ENCODE peak calls at places on chromosomes 1 and 21, in seven cellular contexts. One of them, this sample, is unnamed.

GRCh38 chr1:11704226-11704619 is 12.7 kb downstream of the DRAXIN start:
- DNase-seq in HCT116: no peak
- DNase-seq in CD4-positive, CD25-positive, alpha-beta regulatory T cell: no peak
- DNase-seq in WERI-Rb-1: no peak
- DNase-seq in cardiac muscle cell: no peak
- DNase-seq in right lobe of liver: no peak
- DNase-seq in neural progenitor cell: peak; percentile 84
- DNase-seq in this sample: no peak

GRCh38 chr1:10380594-10381275 is 18.1 kb upstream of the PGD start:
- DNase-seq in WERI-Rb-1: no peak
- DNase-seq in HCT116: no peak
- DNase-seq in neural progenitor cell: no peak
- DNase-seq in cardiac muscle cell: peak; percentile 76
- DNase-seq in right lobe of liver: no peak
- DNase-seq in CD4-positive, CD25-positive, alpha-beta regulatory T cell: no peak
- DNase-seq in this sample: no peak

GRCh38 chr1:88327391-88328267 is 356.4 kb upstream of the PKN2 start:
- DNase-seq in HCT116: peak; percentile 76
- DNase-seq in CD4-positive, CD25-positive, alpha-beta regulatory T cell: no peak
- DNase-seq in neural progenitor cell: no peak
- DNase-seq in WERI-Rb-1: no peak
- DNase-seq in right lobe of liver: no peak
- DNase-seq in cardiac muscle cell: peak; percentile 82
- DNase-seq in this sample: no peak

GRCh38 chr1:56357931-56358783 is 221.2 kb downstream of the PLPP3 start:
- DNase-seq in CD4-positive, CD25-positive, alpha-beta regulatory T cell: no peak
- DNase-seq in cardiac muscle cell: no peak
- DNase-seq in neural progenitor cell: no peak
- DNase-seq in WERI-Rb-1: no peak
- DNase-seq in right lobe of liver: no peak
- DNase-seq in HCT116: no peak
- DNase-seq in this sample: no peak

GRCh38 chr1:75542818-75543570 is 67.9 kb downstream of the SLC44A5 start:
- DNase-seq in right lobe of liver: no peak
- DNase-seq in cardiac muscle cell: peak; percentile 27
- DNase-seq in WERI-Rb-1: no peak
- DNase-seq in HCT116: no peak
- DNase-seq in neural progenitor cell: peak; percentile 36
- DNase-seq in CD4-positive, CD25-positive, alpha-beta regulatory T cell: no peak
- DNase-seq in this sample: no peak

GRCh38 chr1:27686223-27686990 is 14.4 kb upstream of the IFI6 start:
- DNase-seq in cardiac muscle cell: no peak
- DNase-seq in CD4-positive, CD25-positive, alpha-beta regulatory T cell: peak; percentile 26
- DNase-seq in HCT116: no peak
- DNase-seq in right lobe of liver: no peak
- DNase-seq in neural progenitor cell: peak; percentile 38
- DNase-seq in WERI-Rb-1: peak; percentile 83
- DNase-seq in this sample: no peak

GRCh38 chr21:44057960-44058651 is 46.0 kb downstream of the TRAPPC10 start:
- DNase-seq in neural progenitor cell: no peak
- DNase-seq in CD4-positive, CD25-positive, alpha-beta regulatory T cell: no peak
- DNase-seq in WERI-Rb-1: no peak
- DNase-seq in cardiac muscle cell: no peak
- DNase-seq in HCT116: no peak
- DNase-seq in right lobe of liver: no peak
- DNase-seq in this sample: no peak

GRCh38 chr1:160855181-160855981 is 7.3 kb downstream of the CD244 start:
- DNase-seq in cardiac muscle cell: no peak
- DNase-seq in WERI-Rb-1: no peak
- DNase-seq in neural progenitor cell: no peak
- DNase-seq in HCT116: no peak
- DNase-seq in CD4-positive, CD25-positive, alpha-beta regulatory T cell: no peak
- DNase-seq in right lobe of liver: no peak
- DNase-seq in this sample: no peak

GRCh38 chr1:213003281-213003680 is 12.4 kb downstream of the ANGEL2 start:
- DNase-seq in right lobe of liver: no peak
- DNase-seq in HCT116: no peak
- DNase-seq in WERI-Rb-1: no peak
- DNase-seq in cardiac muscle cell: no peak
- DNase-seq in neural progenitor cell: no peak
- DNase-seq in CD4-positive, CD25-positive, alpha-beta regulatory T cell: peak; percentile 23
- DNase-seq in this sample: no peak

GRCh38 chr1:52281518-52281917 is 84.5 kb downstream of the CC2D1B start:
- DNase-seq in neural progenitor cell: no peak
- DNase-seq in right lobe of liver: no peak
- DNase-seq in WERI-Rb-1: no peak
- DNase-seq in CD4-positive, CD25-positive, alpha-beta regulatory T cell: no peak
- DNase-seq in HCT116: no peak
- DNase-seq in cardiac muscle cell: peak; percentile 71
- DNase-seq in this sample: no peak

GRCh38 chr1:43499882-43500281 is 30.8 kb upstream of the PTPRF start:
- DNase-seq in neural progenitor cell: no peak
- DNase-seq in cardiac muscle cell: no peak
- DNase-seq in HCT116: no peak
- DNase-seq in CD4-positive, CD25-positive, alpha-beta regulatory T cell: no peak
- DNase-seq in right lobe of liver: no peak
- DNase-seq in WERI-Rb-1: no peak
- DNase-seq in this sample: no peak

GRCh38 chr1:180133193-180133592 is 21.5 kb upstream of the QSOX1 start:
- DNase-seq in HCT116: no peak
- DNase-seq in CD4-positive, CD25-positive, alpha-beta regulatory T cell: no peak
- DNase-seq in neural progenitor cell: no peak
- DNase-seq in cardiac muscle cell: no peak
- DNase-seq in right lobe of liver: no peak
- DNase-seq in WERI-Rb-1: no peak
- DNase-seq in this sample: no peak

GRCh38 chr1:247487057-247487456 is 29.2 kb upstream of the OR2B11 start:
- DNase-seq in CD4-positive, CD25-positive, alpha-beta regulatory T cell: peak; percentile 35
- DNase-seq in neural progenitor cell: peak; percentile 49
- DNase-seq in right lobe of liver: no peak
- DNase-seq in WERI-Rb-1: peak; percentile 27
- DNase-seq in cardiac muscle cell: peak; percentile 43
- DNase-seq in HCT116: peak; percentile 26
- DNase-seq in this sample: no peak

GRCh38 chr1:34590211-34590623 is 164.6 kb upstream of the GJB5 start:
- DNase-seq in HCT116: peak; percentile 19
- DNase-seq in CD4-positive, CD25-positive, alpha-beta regulatory T cell: no peak
- DNase-seq in right lobe of liver: no peak
- DNase-seq in WERI-Rb-1: no peak
- DNase-seq in cardiac muscle cell: no peak
- DNase-seq in neural progenitor cell: peak; percentile 33
- DNase-seq in this sample: no peak

GRCh38 chr1:183674339-183674738 is 21.2 kb upstream of the APOBEC4 start:
- DNase-seq in neural progenitor cell: no peak
- DNase-seq in cardiac muscle cell: peak; percentile 55
- DNase-seq in CD4-positive, CD25-positive, alpha-beta regulatory T cell: no peak
- DNase-seq in right lobe of liver: no peak
- DNase-seq in WERI-Rb-1: no peak
- DNase-seq in HCT116: no peak
- DNase-seq in this sample: peak; percentile 5

GRCh38 chr1:183676515-183677189 is 23.5 kb upstream of the APOBEC4 start:
- DNase-seq in cardiac muscle cell: peak; percentile 34
- DNase-seq in WERI-Rb-1: no peak
- DNase-seq in HCT116: no peak
- DNase-seq in right lobe of liver: no peak
- DNase-seq in neural progenitor cell: no peak
- DNase-seq in CD4-positive, CD25-positive, alpha-beta regulatory T cell: no peak
- DNase-seq in this sample: no peak

GRCh38 chr1:183675883-183676282 is 22.8 kb upstream of the APOBEC4 start:
- DNase-seq in right lobe of liver: no peak
- DNase-seq in cardiac muscle cell: no peak
- DNase-seq in WERI-Rb-1: no peak
- DNase-seq in neural progenitor cell: no peak
- DNase-seq in CD4-positive, CD25-positive, alpha-beta regulatory T cell: no peak
- DNase-seq in HCT116: no peak
- DNase-seq in this sample: no peak

GRCh38 chr1:183675381-183675780 is 22.3 kb upstream of the APOBEC4 start:
- DNase-seq in HCT116: no peak
- DNase-seq in CD4-positive, CD25-positive, alpha-beta regulatory T cell: no peak
- DNase-seq in right lobe of liver: no peak
- DNase-seq in WERI-Rb-1: no peak
- DNase-seq in cardiac muscle cell: no peak
- DNase-seq in neural progenitor cell: no peak
- DNase-seq in this sample: no peak

DNA sequence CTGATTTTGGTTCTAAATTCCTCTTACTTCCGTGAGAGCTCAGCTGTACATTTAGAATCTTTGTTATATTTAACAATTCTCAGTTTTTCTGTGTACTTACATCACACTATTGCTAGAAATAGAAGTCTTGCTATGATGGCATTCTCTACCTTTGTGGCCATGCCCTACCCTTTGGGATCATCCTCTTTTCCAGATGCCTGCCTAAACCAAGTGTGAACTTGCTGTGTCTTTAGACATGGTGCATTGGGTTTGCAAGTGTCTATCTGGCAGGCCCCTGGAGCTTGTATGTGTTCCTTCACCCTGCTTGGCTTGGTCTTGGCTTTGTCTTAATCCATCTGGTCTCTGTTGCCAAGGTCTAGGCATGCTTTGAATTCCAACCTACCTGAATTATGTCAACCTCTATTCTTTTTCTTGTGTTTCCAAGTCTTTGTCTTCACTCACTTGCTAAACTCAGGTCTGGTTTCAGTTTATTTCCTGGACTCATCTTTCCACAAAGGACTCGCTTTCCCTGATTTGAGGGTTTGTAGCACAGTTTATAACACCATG is 20.6 kb upstream of the APOBEC4 start:
- DNase-seq in CD4-positive, CD25-positive, alpha-beta regulatory T cell: no peak
- DNase-seq in right lobe of liver: no peak
- DNase-seq in WERI-Rb-1: no peak
- DNase-seq in HCT116: no peak
- DNase-seq in neural progenitor cell: no peak
- DNase-seq in cardiac muscle cell: no peak
- DNase-seq in this sample: no peak
- H3K9me3 ChIP-seq in CD4-positive, CD25-positive, alpha-beta regulatory T cell: peaks cover 6% of the 10 kb centered on the region
- H3K9me3 ChIP-seq in right lobe of liver: no peaks in the 10 kb centered on the region
- H3K9me3 ChIP-seq in WERI-Rb-1: no peaks in the 10 kb centered on the region
- H3K9me3 ChIP-seq in HCT116: no peaks in the 10 kb centered on the region
- H3K9me3 ChIP-seq in neural progenitor cell: no peaks in the 10 kb centered on the region
- H3K9me3 ChIP-seq in cardiac muscle cell: no peaks in the 10 kb centered on the region
- H3K9me3 ChIP-seq in this sample: no peaks in the 10 kb centered on the region

GRCh38 chr1:108877858-108878257 is 1.1 kb downstream of the GPSM2 start:
- DNase-seq in cardiac muscle cell: peak; percentile 21
- DNase-seq in right lobe of liver: no peak
- DNase-seq in CD4-positive, CD25-positive, alpha-beta regulatory T cell: no peak
- DNase-seq in WERI-Rb-1: no peak
- DNase-seq in HCT116: no peak
- DNase-seq in neural progenitor cell: peak; percentile 11
- DNase-seq in this sample: no peak

GRCh38 chr1:108878678-108879077 is 1.9 kb downstream of the GPSM2 start:
- DNase-seq in neural progenitor cell: no peak
- DNase-seq in WERI-Rb-1: no peak
- DNase-seq in right lobe of liver: no peak
- DNase-seq in HCT116: no peak
- DNase-seq in cardiac muscle cell: no peak
- DNase-seq in CD4-positive, CD25-positive, alpha-beta regulatory T cell: no peak
- DNase-seq in this sample: no peak

GRCh38 chr1:108880850-108881249 is 4.1 kb downstream of the GPSM2 start:
- DNase-seq in HCT116: no peak
- DNase-seq in WERI-Rb-1: no peak
- DNase-seq in cardiac muscle cell: peak; percentile 5
- DNase-seq in right lobe of liver: no peak
- DNase-seq in neural progenitor cell: no peak
- DNase-seq in CD4-positive, CD25-positive, alpha-beta regulatory T cell: no peak
- DNase-seq in this sample: no peak

GRCh38 chr1:108882837-108883236 is 6.1 kb downstream of the GPSM2 start:
- DNase-seq in neural progenitor cell: no peak
- DNase-seq in right lobe of liver: no peak
- DNase-seq in CD4-positive, CD25-positive, alpha-beta regulatory T cell: no peak
- DNase-seq in HCT116: no peak
- DNase-seq in WERI-Rb-1: no peak
- DNase-seq in cardiac muscle cell: no peak
- DNase-seq in this sample: no peak

DNA sequence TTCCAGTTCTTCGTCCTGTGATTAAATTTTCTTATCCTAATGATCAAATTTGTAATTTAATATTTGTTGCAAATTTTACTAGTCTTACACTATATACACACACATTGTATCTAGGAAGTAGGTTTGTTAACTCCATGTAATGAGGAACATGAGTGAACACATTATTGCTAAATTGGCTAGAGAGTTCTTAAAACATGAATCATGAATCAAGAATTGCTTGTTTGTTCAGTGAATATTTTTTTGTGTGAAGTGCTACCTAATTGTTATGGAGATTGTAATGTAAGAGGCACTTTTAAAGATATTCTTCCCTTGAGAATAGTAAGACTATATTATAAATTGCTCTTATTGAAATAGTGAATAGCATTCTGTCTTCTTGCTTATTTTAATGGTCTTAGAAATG is 4.6 kb downstream of the GPSM2 start:
- DNase-seq in HCT116: no peak
- DNase-seq in cardiac muscle cell: peak; percentile 48
- DNase-seq in CD4-positive, CD25-positive, alpha-beta regulatory T cell: no peak
- DNase-seq in right lobe of liver: no peak
- DNase-seq in WERI-Rb-1: no peak
- DNase-seq in neural progenitor cell: no peak
- DNase-seq in this sample: no peak
- H3K27ac ChIP-seq in HCT116: no peak overlapping the region
- H3K27ac ChIP-seq in cardiac muscle cell: no peak overlapping the region
- H3K27ac ChIP-seq in CD4-positive, CD25-positive, alpha-beta regulatory T cell: no peak overlapping the region
- H3K27ac ChIP-seq in right lobe of liver: no peak overlapping the region
- H3K27ac ChIP-seq in WERI-Rb-1: no peak overlapping the region
- H3K27ac ChIP-seq in neural progenitor cell: no peak overlapping the region
- H3K27ac ChIP-seq in this sample: no peak overlapping the region

DNA sequence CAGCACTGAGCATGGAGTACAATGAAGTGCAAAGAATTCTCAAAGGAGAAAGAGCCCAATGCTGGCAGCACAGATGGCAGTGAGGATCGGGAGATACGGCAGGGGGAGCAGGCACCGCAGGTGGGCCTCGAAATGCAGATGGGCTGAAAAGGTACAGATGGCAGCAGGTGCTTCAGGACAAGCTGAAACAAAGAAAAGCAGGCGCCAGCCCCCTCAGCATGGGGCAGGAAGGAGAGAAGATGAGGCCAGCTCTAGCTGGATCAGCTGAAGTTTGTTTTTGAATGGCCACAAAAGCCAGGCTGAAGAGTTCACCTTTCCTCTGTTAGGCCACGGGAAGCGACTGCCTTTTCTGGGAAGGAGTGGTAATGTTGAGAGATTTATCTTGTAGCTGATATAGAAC is 7.7 kb downstream of the CFAP298 start:
- DNase-seq in CD4-positive, CD25-positive, alpha-beta regulatory T cell: no peak
- DNase-seq in right lobe of liver: no peak
- DNase-seq in WERI-Rb-1: peak; percentile 75
- DNase-seq in cardiac muscle cell: no peak
- DNase-seq in HCT116: no peak
- DNase-seq in neural progenitor cell: peak; percentile 47
- DNase-seq in this sample: no peak
- H3K36me3 ChIP-seq in CD4-positive, CD25-positive, alpha-beta regulatory T cell: peaks cover 75% of the 10 kb centered on the region
- H3K36me3 ChIP-seq in right lobe of liver: peaks cover 4% of the 10 kb centered on the region
- H3K36me3 ChIP-seq in WERI-Rb-1: peaks cover 83% of the 10 kb centered on the region
- H3K36me3 ChIP-seq in cardiac muscle cell: peaks cover 30% of the 10 kb centered on the region
- H3K36me3 ChIP-seq in HCT116: peaks cover 61% of the 10 kb centered on the region
- H3K36me3 ChIP-seq in neural progenitor cell: no peaks in the 10 kb centered on the region
- H3K36me3 ChIP-seq in this sample: peaks cover 76% of the 10 kb centered on the region

GRCh38 chr1:227604446-227604845 is 41.1 kb downstream of the ZNF678 start:
- DNase-seq in neural progenitor cell: no peak
- DNase-seq in cardiac muscle cell: peak; percentile 21
- DNase-seq in WERI-Rb-1: no peak
- DNase-seq in HCT116: no peak
- DNase-seq in right lobe of liver: no peak
- DNase-seq in CD4-positive, CD25-positive, alpha-beta regulatory T cell: no peak
- DNase-seq in this sample: no peak
- H3K9me3 ChIP-seq in neural progenitor cell: peaks cover 19% of the 10 kb centered on the region
- H3K9me3 ChIP-seq in cardiac muscle cell: no peaks in the 10 kb centered on the region
- H3K9me3 ChIP-seq in WERI-Rb-1: no peaks in the 10 kb centered on the region
- H3K9me3 ChIP-seq in HCT116: peaks cover 6% of the 10 kb centered on the region
- H3K9me3 ChIP-seq in right lobe of liver: no peaks in the 10 kb centered on the region
- H3K9me3 ChIP-seq in CD4-positive, CD25-positive, alpha-beta regulatory T cell: peaks cover 47% of the 10 kb centered on the region
- H3K9me3 ChIP-seq in this sample: no peaks in the 10 kb centered on the region

GRCh38 chr1:198493324-198493723 is 47.2 kb downstream of the ATP6V1G3 start:
- DNase-seq in CD4-positive, CD25-positive, alpha-beta regulatory T cell: no peak
- DNase-seq in neural progenitor cell: no peak
- DNase-seq in HCT116: no peak
- DNase-seq in cardiac muscle cell: no peak
- DNase-seq in WERI-Rb-1: no peak
- DNase-seq in right lobe of liver: no peak
- DNase-seq in this sample: no peak
- H3K27ac ChIP-seq in CD4-positive, CD25-positive, alpha-beta regulatory T cell: no peak overlapping the region
- H3K27ac ChIP-seq in neural progenitor cell: no peak overlapping the region
- H3K27ac ChIP-seq in HCT116: no peak overlapping the region
- H3K27ac ChIP-seq in cardiac muscle cell: no peak overlapping the region
- H3K27ac ChIP-seq in WERI-Rb-1: no peak overlapping the region
- H3K27ac ChIP-seq in right lobe of liver: no peak overlapping the region
- H3K27ac ChIP-seq in this sample: no peak overlapping the region